ENCODE peak calls at places on chromosomes 5 and 9, in four cellular contexts. C, S, T and W are unnamed samples.

GRCh38 chr5:55936100-55936693 is 58.6 kb downstream of the IL6ST start:
- DNase-seq in T (peak; percentile 80), S (peak; percentile 82), C (peak; percentile 81), W (peak; percentile 76)

GRCh38 chr9:33024126-33024965 is 727 bp upstream of the DNAJA1 start:
- DNase-seq in C (no peak), T (peak; percentile 35), S (no peak), W (no peak)

GRCh38 chr5:124274949-124275348 is 471.5 kb downstream of the ZNF608 start:
- DNase-seq in T (no peak), C (no peak), S (no peak), W (no peak)

GRCh38 chr9:37876376-37876775 is 27.6 kb downstream of the SLC25A51 start:
- DNase-seq in T (no peak), C (no peak), S (no peak), W (no peak)

GRCh38 chr5:9947231-9947693 is 302.4 kb downstream of the ATPSCKMT start:
- DNase-seq in T (no peak), S (no peak), C (no peak), W (no peak)

GRCh38 chr9:87547665-87548064 is 50.0 kb downstream of the DAPK1 start:
- DNase-seq in C (peak; percentile 66), T (no peak), S (no peak), W (no peak)

GRCh38 chr9:125992557-125992956 is 245.4 kb downstream of the PBX3 start:
- DNase-seq in C (no peak), S (no peak), T (no peak), W (peak; percentile 31)

GRCh38 chr5:140114341-140115185 is 654 bp downstream of the PURA start:
- DNase-seq in S (peak; percentile 47), T (peak; percentile 38), C (peak; percentile 70), W (peak; percentile 74)

GRCh38 chr5:5490774-5491347 is 68.4 kb downstream of the ICE1 start:
- DNase-seq in C (no peak), T (no peak), S (no peak), W (peak; percentile 71)

GRCh38 chr5:102663771-102664530 is 91.2 kb upstream of the PAM start:
- DNase-seq in T (peak; percentile 15), S (no peak), C (no peak), W (no peak)

GRCh38 chr9:121294181-121294743 is 26.3 kb downstream of the GSN start:
- DNase-seq in T (no peak), S (peak; percentile 70), C (no peak), W (peak; percentile 86)
- H3K4me1 ChIP-seq in T (peaks cover 26% of the 10 kb centered on the region), S (peaks cover 92% of the 10 kb centered on the region), C (peaks cover 62% of the 10 kb centered on the region), W (peaks cover 70% of the 10 kb centered on the region)

GRCh38 chr5:173020643-173021042 is 35.5 kb upstream of the CREBRF start:
- DNase-seq in S (no peak), T (no peak), C (no peak), W (peak; percentile 59)
- H3K27ac ChIP-seq in S (no peak overlapping the region), T (no peak overlapping the region), C (no peak overlapping the region), W (no peak overlapping the region)

GRCh38 chr9:106864533-106865143 is 1.7 kb downstream of the ZNF462 start:
- DNase-seq in S (no peak), T (peak; percentile 39), C (no peak), W (no peak)
- H3K4me1 ChIP-seq in S (peaks cover 54% of the 10 kb centered on the region), T (peaks cover 5% of the 10 kb centered on the region), C (peaks cover 5% of the 10 kb centered on the region), W (peaks cover 28% of the 10 kb centered on the region)

GRCh38 chr5:97074859-97075489 is 67.4 kb downstream of the LIX1 start:
- DNase-seq in C (peak; percentile 30), T (no peak), S (no peak), W (no peak)

GRCh38 chr5:97073420-97073819 is 69.0 kb downstream of the LIX1 start:
- DNase-seq in S (no peak), T (no peak), C (no peak), W (no peak)

GRCh38 chr5:97075649-97076048 is 66.8 kb downstream of the LIX1 start:
- DNase-seq in S (no peak), T (no peak), C (no peak), W (no peak)

GRCh38 chr5:97077246-97077645 is 65.2 kb downstream of the LIX1 start:
- DNase-seq in T (no peak), C (no peak), S (no peak), W (no peak)

DNA sequence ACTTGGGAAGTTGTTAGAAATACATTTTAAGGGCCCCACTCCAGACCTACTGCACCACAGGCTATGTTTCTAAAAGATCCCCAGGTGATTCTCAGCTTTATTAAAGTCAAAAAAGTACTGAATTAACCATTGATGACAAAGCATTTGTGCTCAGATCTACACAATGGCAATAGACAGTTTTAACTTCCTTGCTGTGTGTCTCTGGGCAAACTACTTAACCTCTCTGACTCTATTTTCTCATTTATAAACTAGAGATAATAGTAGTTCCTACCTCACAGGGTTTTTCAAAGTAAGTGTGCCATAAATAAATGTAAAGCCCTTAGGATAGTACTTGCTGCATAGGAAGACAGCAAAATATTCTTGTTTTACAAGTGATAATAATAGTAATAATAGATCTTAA is 66.3 kb downstream of the LIX1 start:
- DNase-seq in S (no peak), C (no peak), T (no peak), W (no peak)
- H3K27ac ChIP-seq in S (no peak overlapping the region), C (no peak overlapping the region), T (no peak overlapping the region), W (no peak overlapping the region)